ENCODE peak calls at places on chromosomes 5 and 9, in five cellular contexts. R, D, Z, P and W are unnamed samples.

GRCh38 chr5:19193631-19194030 is 794.4 kb downstream of the CDH18 start:
- DNase-seq in R (no peak), D (no peak), Z (no peak), P (no peak), W (no peak)

GRCh38 chr5:148060309-148060708 is 3.5 kb upstream of the SPINK5 start:
- DNase-seq in R (no peak), D (no peak), Z (no peak), P (no peak), W (no peak)

GRCh38 chr5:116371431-116371830 is 203.2 kb downstream of the SEMA6A start:
- DNase-seq in R (no peak), D (no peak), Z (peak), P (no peak), W (no peak)

GRCh38 chr9:14822666-14823065 is 87.6 kb downstream of the FREM1 start:
- DNase-seq in R (no peak), D (no peak), Z (no peak), P (no peak), W (no peak)

GRCh38 chr5:5536871-5537270 is 114.4 kb downstream of the ICE1 start:
- DNase-seq in R (no peak), D (no peak), Z (no peak), P (no peak), W (no peak)

GRCh38 chr5:102975457-102976182 is 144.3 kb downstream of the GIN1 start:
- DNase-seq in R (no peak), D (no peak), Z (no peak), P (no peak), W (no peak)

GRCh38 chr5:108149369-108149768 is 232.5 kb downstream of the FBXL17 start:
- DNase-seq in R (no peak), D (no peak), Z (no peak), P (no peak), W (no peak)

GRCh38 chr9:116232425-116233159 is 79.0 kb downstream of the PAPPA start:
- DNase-seq in R (no peak), D (no peak), Z (no peak), P (no peak), W (no peak)

GRCh38 chr9:70403166-70403565 is 11.3 kb downstream of the KLF9 start:
- DNase-seq in R (no peak), D (no peak), Z (no peak), P (no peak), W (no peak)

GRCh38 chr5:80481019-80481893 is 6.6 kb upstream of the FAM151B start:
- DNase-seq in R (peak), D (peak), Z (peak), P (peak), W (peak)

GRCh38 chr9:78167356-78167755 is 68.5 kb upstream of the CEP78 start:
- DNase-seq in R (no peak), D (no peak), Z (no peak), P (no peak), W (no peak)

GRCh38 chr9:35726876-35727438 is 5.0 kb downstream of the TLN1 start:
- DNase-seq in R (no peak), D (no peak), Z (peak), P (no peak), W (no peak)
- H3K9ac ChIP-seq in R (no peak), D (peak), Z (no peak), P (peak), W (no peak)

GRCh38 chr5:179307006-179307800 is 38.1 kb downstream of the ADAMTS2 start:
- DNase-seq in R (no peak), D (no peak), Z (no peak), P (no peak), W (no peak)
- TF ChIP-seq SP1 in R (no peak), D (no peak), Z (no peak), P (no peak), W (no peak)

GRCh38 chr9:121333950-121334773 is 35.9 kb downstream of the STOM start:
- DNase-seq in R (no peak), D (no peak), Z (no peak), P (peak), W (no peak)
- H3K4me2 ChIP-seq in R (no peak), D (no peak), Z (no peak), P (peak), W (no peak)

GRCh38 chr5:139976703-139977102 is 66.4 kb downstream of the NRG2 start:
- DNase-seq in R (no peak), D (no peak), Z (no peak), P (no peak), W (no peak)
- H3K9ac ChIP-seq in R (no peak), D (no peak), Z (no peak), P (no peak), W (no peak)

GRCh38 chr9:76642701-76643209 is 121.5 kb upstream of the PCA3 start:
- DNase-seq in R (no peak), D (no peak), Z (no peak), P (no peak), W (no peak)
- TF ChIP-seq SP1 in R (no peak), D (no peak), Z (no peak), P (no peak), W (no peak)

GRCh38 chr5:128271859-128272446 is 188.4 kb downstream of the SLC12A2 start:
- DNase-seq in R (no peak), D (no peak), Z (no peak), P (no peak), W (peak)
- H3K4me2 ChIP-seq in R (no peak), D (no peak), Z (no peak), P (no peak), W (peak)